ENCODE peak calls at places on chromosomes 5 and 9, in six cellular contexts. W, D, E, F, A and P are unnamed samples.

GRCh38 chr9:87872079-87872624 is 10.5 kb upstream of the SPATA31E1 start:
- DNase-seq in W (no peak), D (peak), E (no peak), F (peak), A (no peak), P (no peak)

GRCh38 chr5:124867064-124867707 is 120.7 kb upstream of the ZNF608 start:
- DNase-seq in W (peak), D (no peak), E (no peak), F (no peak), A (no peak), P (peak)

GRCh38 chr9:130265431-130266235 is at the start of gene HMCN2:
- DNase-seq in W (no peak), D (peak), E (no peak), F (no peak), A (no peak), P (peak)

GRCh38 chr9:36204906-36205547 is 14.3 kb downstream of the CLTA start:
- DNase-seq in W (no peak), D (peak), E (no peak), F (no peak), A (peak), P (no peak)

GRCh38 chr5:142913728-142914338 is 143.7 kb downstream of the ARHGAP26 start:
- DNase-seq in W (no peak), D (no peak), E (no peak), F (no peak), A (no peak), P (no peak)

GRCh38 chr5:114362977-114363721 is 1.3 kb downstream of the KCNN2 start:
- DNase-seq in W (no peak), D (peak), E (no peak), F (peak), A (peak), P (no peak)

GRCh38 chr5:75009559-75010230 is 42.7 kb downstream of the GCNT4 start:
- DNase-seq in W (no peak), D (no peak), E (no peak), F (no peak), A (no peak), P (no peak)

GRCh38 chr9:78383130-78383529 is 86.2 kb downstream of the PSAT1 start:
- DNase-seq in W (no peak), D (no peak), E (no peak), F (peak), A (no peak), P (no peak)

GRCh38 chr5:76763136-76763535 is 47.2 kb downstream of the F2R start:
- DNase-seq in W (no peak), D (no peak), E (no peak), F (no peak), A (no peak), P (no peak)

GRCh38 chr9:29741169-29741568 is 2167.9 kb upstream of the C9orf72 start:
- DNase-seq in W (no peak), D (no peak), E (no peak), F (no peak), A (no peak), P (no peak)

GRCh38 chr9:131436386-131436785 is 42.5 kb downstream of the PRRC2B start:
- DNase-seq in W (no peak), D (no peak), E (no peak), F (no peak), A (peak), P (no peak)

GRCh38 chr5:180090098-180090768 is 18.7 kb upstream of the RNF130 start:
- DNase-seq in W (no peak), D (peak), E (peak), F (peak), A (peak), P (peak)

GRCh38 chr5:172451771-172452197 is 2.5 kb downstream of the SH3PXD2B start:
- DNase-seq in W (peak), D (no peak), E (no peak), F (peak), A (peak), P (no peak)

GRCh38 chr5:90871356-90871755 is 312.8 kb downstream of the ADGRV1 start:
- DNase-seq in W (no peak), D (no peak), E (no peak), F (peak), A (peak), P (no peak)

GRCh38 chr5:164341056-164341619 is 835.7 kb downstream of the MAT2B start:
- DNase-seq in W (no peak), D (no peak), E (no peak), F (no peak), A (no peak), P (no peak)